ENCODE peak calls at places on chromosomes 16 and 17, in eight cellular contexts. M, O, S, J, Q, I, K and D are unnamed samples.

GRCh38 chr17:78573955-78574354 is 3.2 kb downstream of the DNAH17 start:
- DNase-seq in S (no peak), O (no peak), I (no peak), Q (no peak), J (no peak), M (no peak), K (no peak), D (no peak)

GRCh38 chr16:642189-643049 is 791 bp downstream of the MCRIP2 start:
- DNase-seq in Q (peak; percentile 85), S (no peak), K (peak; percentile 66), O (no peak), I (peak; percentile 74), J (no peak), M (no peak), D (no peak)

GRCh38 chr16:67530013-67530939 is 1.6 kb downstream of the RIPOR1 start:
- DNase-seq in M (no peak), O (peak; percentile 76), K (peak; percentile 86), I (no peak), Q (peak; percentile 76), S (no peak), J (peak; percentile 82), D (peak; percentile 22)

GRCh38 chr16:19166500-19166899 is 1.5 kb upstream of the SYT17 start:
- DNase-seq in I (no peak), Q (no peak), J (no peak), K (no peak), S (no peak), O (no peak), M (no peak), D (no peak)

GRCh38 chr17:17765359-17765758 is 71.4 kb downstream of the SREBF1 start:
- DNase-seq in M (no peak), I (no peak), J (peak; percentile 24), K (no peak), Q (no peak), S (no peak), O (peak; percentile 62), D (no peak)

GRCh38 chr16:28067604-28068382 is 4.3 kb upstream of the GSG1L start:
- DNase-seq in M (no peak), I (no peak), J (peak; percentile 75), Q (no peak), O (peak; percentile 74), K (no peak), S (no peak), D (peak; percentile 75)

GRCh38 chr16:86626966-86627365 is 48.6 kb downstream of the FOXL1 start:
- DNase-seq in Q (no peak), I (no peak), O (no peak), M (no peak), S (no peak), J (peak; percentile 23), K (no peak), D (no peak)

GRCh38 chr17:32833076-32833475 is 43.8 kb downstream of the MYO1D start:
- DNase-seq in S (no peak), J (no peak), I (no peak), M (no peak), O (no peak), Q (no peak), K (no peak), D (no peak)

GRCh38 chr17:64750478-64750877 is 88.4 kb upstream of the SMURF2 start:
- DNase-seq in K (no peak), M (no peak), S (no peak), I (no peak), O (no peak), J (no peak), Q (no peak), D (no peak)

GRCh38 chr17:6427284-6427781 is 7.6 kb downstream of the AIPL1 start:
- DNase-seq in O (peak; percentile 16), J (peak; percentile 34), K (no peak), I (peak; percentile 16), Q (no peak), S (no peak), M (no peak), D (no peak)

GRCh38 chr17:75627094-75627493 is 6.1 kb upstream of the SMIM5 start:
- DNase-seq in Q (no peak), K (no peak), I (no peak), S (no peak), J (no peak), O (no peak), M (no peak), D (no peak)

GRCh38 chr17:45820052-45820780 is 24.5 kb upstream of the SPPL2C start:
- DNase-seq in J (no peak), S (no peak), O (no peak), M (no peak), Q (no peak), I (no peak), K (no peak), D (no peak)

GRCh38 chr17:39618252-39618913 is 8.4 kb upstream of the PPP1R1B start:
- DNase-seq in O (no peak), M (no peak), S (no peak), I (peak; percentile 36), J (no peak), Q (no peak), K (no peak), D (no peak)

GRCh38 chr17:39618956-39619785 is 7.6 kb upstream of the PPP1R1B start:
- DNase-seq in Q (no peak), K (no peak), M (no peak), J (no peak), O (no peak), S (no peak), I (no peak), D (no peak)

GRCh38 chr17:39619786-39620101 is 7.0 kb upstream of the PPP1R1B start:
- DNase-seq in Q (no peak), I (peak; percentile 60), K (no peak), J (no peak), O (no peak), M (no peak), S (no peak), D (no peak)

GRCh38 chr17:39617100-39617445 is 9.4 kb upstream of the NEUROD2 start:
- DNase-seq in Q (no peak), M (no peak), K (no peak), O (no peak), I (no peak), J (no peak), S (no peak), D (no peak)

DNA sequence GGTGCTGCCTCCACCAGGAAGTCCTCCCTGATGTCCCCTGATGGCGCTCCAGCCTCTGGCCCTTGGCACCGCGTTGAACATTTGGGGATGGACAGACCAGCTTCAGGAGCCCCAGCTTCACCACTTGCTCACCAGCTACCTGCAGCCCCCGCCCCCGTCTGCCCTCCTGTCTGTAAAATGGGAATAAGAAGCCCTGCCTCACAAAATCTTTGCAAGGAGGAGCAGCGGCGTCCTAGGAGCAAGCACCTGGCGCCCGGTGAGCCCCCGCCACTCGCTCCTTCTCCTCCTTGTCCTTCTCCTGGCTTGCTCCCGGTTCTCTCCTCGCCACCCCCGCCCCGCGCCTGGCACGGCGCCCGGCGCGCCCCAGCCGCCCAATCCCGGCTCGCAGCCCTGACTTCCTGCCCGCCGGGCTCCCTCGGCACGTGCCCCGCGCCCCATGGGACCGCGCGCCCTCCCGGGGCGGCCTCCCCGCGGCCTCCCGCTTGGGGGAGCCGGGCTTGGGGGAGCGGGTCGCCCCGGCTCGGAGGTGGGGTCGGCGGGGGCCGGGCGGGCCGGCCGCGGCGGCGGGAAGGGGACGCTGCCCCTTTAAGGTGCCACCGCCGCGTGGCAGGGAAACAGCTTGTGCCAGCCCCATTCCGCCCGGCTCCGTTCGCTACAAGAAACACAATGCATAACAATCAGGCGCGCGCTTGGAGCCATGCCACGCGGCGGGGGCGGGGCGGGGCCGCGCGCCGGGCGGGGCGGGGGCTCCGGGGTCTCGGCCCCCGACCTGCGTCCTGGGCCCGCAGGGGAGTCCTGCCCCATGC is 9.1 kb upstream of the PPP1R1B start:
- DNase-seq in J (no peak), Q (peak; percentile 76), K (peak; percentile 48), I (peak; percentile 74), O (peak; percentile 13), M (no peak), S (no peak), D (no peak)
- H3K4me3 ChIP-seq in J (peak overlapping the region; percentile 51), Q (peak overlapping the region; percentile 39), K (peak overlapping the region; percentile 66), I (peak overlapping the region; percentile 38), O (peak overlapping the region; percentile 39), M (peak overlapping the region; percentile 46), S (peak overlapping the region; percentile 42), D (peak overlapping the region; percentile 60)

GRCh38 chr17:50129946-50130777 is at the start of gene SAMD14:
- DNase-seq in M (no peak), J (peak; percentile 26), O (peak; percentile 25), I (no peak), K (no peak), S (no peak), Q (no peak), D (no peak)
- H3K4me3 ChIP-seq in M (peak within 1 kb of the TSS; percentile 45), J (peak within 1 kb of the TSS; percentile 52), O (peak within 1 kb of the TSS; percentile 64), I (peak within 1 kb of the TSS; percentile 8), K (peak within 1 kb of the TSS; percentile 58), S (peak within 1 kb of the TSS; percentile 33), Q (no peak within 1 kb of the TSS), D (peak within 1 kb of the TSS; percentile 59)

DNA sequence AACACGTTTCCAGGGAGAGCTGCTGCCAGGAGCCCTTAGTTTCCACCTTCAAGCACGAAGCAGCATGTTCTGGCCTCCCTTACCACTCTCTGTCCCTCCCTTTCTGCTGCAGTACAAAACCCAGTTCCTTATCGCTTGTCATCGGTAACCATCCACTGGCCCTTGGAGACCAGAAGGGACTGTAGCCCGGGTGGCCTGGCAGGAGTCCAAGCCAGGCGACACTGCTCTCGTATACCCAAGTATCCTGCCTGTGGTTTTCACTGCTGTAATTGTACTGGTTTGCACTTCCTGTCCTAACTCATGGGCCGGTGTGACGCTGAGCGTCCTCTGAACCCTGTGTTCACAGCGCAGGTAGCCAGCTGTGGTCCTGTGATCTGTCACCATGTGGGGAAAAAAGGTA is 81.1 kb downstream of the MAF start:
- DNase-seq in I (peak; percentile 16), S (no peak), Q (no peak), M (no peak), K (no peak), O (no peak), J (no peak), D (no peak)
- H3K4me3 ChIP-seq in I (no peak overlapping the region), S (no peak overlapping the region), Q (no peak overlapping the region), M (no peak overlapping the region), K (no peak overlapping the region), O (no peak overlapping the region), J (no peak overlapping the region), D (no peak overlapping the region)

GRCh38 chr16:75151798-75152197 is 3.5 kb downstream of the ZFP1 start:
- DNase-seq in J (no peak), I (no peak), M (no peak), K (no peak), S (no peak), O (no peak), Q (no peak), D (no peak)
- H3K4me3 ChIP-seq in J (no peak overlapping the region), I (no peak overlapping the region), M (no peak overlapping the region), K (no peak overlapping the region), S (no peak overlapping the region), O (no peak overlapping the region), Q (no peak overlapping the region), D (no peak overlapping the region)